ENCODE peak calls at places on chromosomes 1 and 21, in nine cellular contexts. B is T-helper 2 cell, S is substantia nigra, M is AG08396, J is GM04504, U is EL, T is NCI-H1694, N is tibial nerve, E is GM23248. Y is an unnamed sample.

GRCh38 chr1:177274687-177275211 is 104.0 kb downstream of the BRINP2 start:
- DNase-seq in M (peak), E (peak), T (no peak), U (peak), B (no peak), J (peak), S (no peak), N (peak), Y (no peak)

GRCh38 chr1:183027791-183028190 is 4.6 kb downstream of the LAMC1 start:
- DNase-seq in S (no peak), E (no peak), M (no peak), J (no peak), T (no peak), N (no peak), U (no peak), B (no peak), Y (no peak)

GRCh38 chr21:28336299-28336698 is 656.4 kb downstream of the LTN1 start:
- DNase-seq in S (no peak), B (peak), N (no peak), E (peak), J (peak), U (peak), T (no peak), M (peak), Y (no peak)

GRCh38 chr1:5119496-5120234 is 465.3 kb downstream of the AJAP1 start:
- DNase-seq in M (no peak), U (no peak), S (no peak), B (no peak), T (no peak), J (no peak), N (no peak), E (no peak), Y (no peak)

GRCh38 chr1:60031116-60031515 is 42.5 kb downstream of the C1orf87 start:
- DNase-seq in B (no peak), U (no peak), T (no peak), S (no peak), J (no peak), E (no peak), N (no peak), M (no peak), Y (no peak)

GRCh38 chr1:106952766-106953165 is 103.7 kb upstream of the PRMT6 start:
- DNase-seq in E (peak), M (no peak), B (no peak), J (no peak), S (no peak), T (no peak), N (no peak), U (peak), Y (no peak)

GRCh38 chr1:71101839-71102376 is 21.1 kb upstream of the ZRANB2 start:
- DNase-seq in J (no peak), M (no peak), T (no peak), B (no peak), U (no peak), E (no peak), S (no peak), N (no peak), Y (no peak)

GRCh38 chr1:227318852-227319607 is 738 bp upstream of the CDC42BPA start:
- DNase-seq in T (no peak), U (peak), E (peak), N (peak), M (peak), B (no peak), S (peak), J (no peak), Y (no peak)

GRCh38 chr1:54965624-54966340 is 14.6 kb upstream of the TMEM61 start:
- DNase-seq in M (peak), B (peak), T (no peak), J (no peak), N (peak), E (peak), U (peak), S (no peak), Y (no peak)

GRCh38 chr1:93701619-93702018 is 20.0 kb upstream of the BCAR3 start:
- DNase-seq in E (peak), S (no peak), J (peak), M (peak), U (peak), T (no peak), B (peak), N (no peak), Y (no peak)

GRCh38 chr1:97516588-97516987 is 404.2 kb downstream of the DPYD start:
- DNase-seq in S (no peak), J (no peak), U (no peak), E (no peak), M (no peak), T (no peak), B (no peak), N (no peak), Y (no peak)

GRCh38 chr1:161702250-161702649 is 4.8 kb upstream of the FCRLA start:
- DNase-seq in T (no peak), B (no peak), N (no peak), M (no peak), U (no peak), E (no peak), J (no peak), S (no peak), Y (no peak)

GRCh38 chr1:231991231-231991630 is 364.6 kb downstream of the DISC1 start:
- DNase-seq in E (no peak), T (no peak), J (no peak), B (no peak), S (no peak), N (no peak), M (no peak), U (no peak), Y (no peak)

GRCh38 chr1:211501671-211502413 is 9.9 kb upstream of the RD3 start:
- DNase-seq in U (no peak), N (no peak), T (no peak), E (no peak), S (no peak), M (no peak), J (no peak), B (no peak), Y (no peak)

GRCh38 chr21:38459490-38459889 is 38.8 kb downstream of the ERG start:
- DNase-seq in S (no peak), E (no peak), M (no peak), U (no peak), T (no peak), J (no peak), N (no peak), B (no peak), Y (no peak)

GRCh38 chr21:29499734-29500343 is 201.1 kb downstream of the BACH1 start:
- DNase-seq in S (peak), U (peak), T (peak), E (peak), M (peak), B (no peak), J (no peak), N (no peak), Y (no peak)

GRCh38 chr21:44845418-44846200 is 27.7 kb upstream of the SUMO3 start:
- DNase-seq in N (peak), S (no peak), J (peak), B (peak), M (peak), E (peak), U (peak), T (peak), Y (peak)

GRCh38 chr1:115757286-115757810 is 11.2 kb downstream of the CASQ2 start:
- DNase-seq in S (no peak), T (no peak), E (no peak), B (no peak), N (no peak), M (no peak), J (no peak), U (no peak), Y (no peak)

GRCh38 chr1:225911207-225912130 is 12.6 kb downstream of the PYCR2 start:
- DNase-seq in T (no peak), U (peak), B (peak), N (peak), M (peak), S (peak), E (peak), J (no peak), Y (peak)

GRCh38 chr1:41892211-41892840 is 26.4 kb downstream of the HIVEP3 start:
- DNase-seq in B (peak), T (no peak), M (no peak), S (no peak), N (no peak), E (no peak), J (no peak), U (no peak), Y (no peak)

GRCh38 chr1:152159144-152159543 is at the start of gene RPTN:
- DNase-seq in J (no peak), B (no peak), T (no peak), N (no peak), E (peak), M (no peak), U (no peak), S (no peak), Y (no peak)

GRCh38 chr1:212205006-212205405 is 80.2 kb upstream of the PPP2R5A start:
- DNase-seq in B (no peak), J (no peak), N (no peak), T (no peak), S (no peak), M (no peak), E (no peak), U (no peak), Y (no peak)

GRCh38 chr1:116491985-116492811 is 78.6 kb downstream of the CD58 start:
- DNase-seq in E (no peak), S (no peak), B (no peak), N (no peak), M (no peak), U (no peak), J (no peak), T (no peak), Y (no peak)

GRCh38 chr1:175902281-175902680 is 158.9 kb upstream of the TNR start:
- DNase-seq in E (no peak), T (no peak), J (no peak), B (no peak), U (no peak), S (no peak), M (no peak), N (no peak), Y (no peak)

Y was measured in T-helper 1 cell.